ENCODE peak calls at places on chromosomes 4 and X, in four cellular contexts. Z is PC-3, O is IMR-90, Y is K562. C is an unnamed sample.

GRCh38 chr4:56465599-56466295 is 1.7 kb upstream of the SRP72 start:
- DNase-seq in O (peak), Y (peak), Z (peak), C (no peak)

GRCh38 chrX:48631376-48632090 is 34.2 kb downstream of the WDR13 start:
- DNase-seq in O (peak), Z (peak), Y (peak), C (peak)

GRCh38 chrX:52988985-52989917 is 30.9 kb upstream of the FAM156A start:
- DNase-seq in Z (peak), O (no peak), Y (no peak), C (peak)

GRCh38 chrX:145630806-145631435 is 186.7 kb upstream of the SLITRK2 start:
- DNase-seq in O (no peak), Y (no peak), Z (no peak), C (no peak)

GRCh38 chr4:100391913-100392312 is 125.9 kb downstream of the EMCN start:
- DNase-seq in O (peak), Y (no peak), Z (peak), C (peak)

GRCh38 chr4:8010618-8011017 is 71.0 kb upstream of the AFAP1 start:
- DNase-seq in O (peak), Y (no peak), Z (no peak), C (peak)

GRCh38 chrX:87299563-87300160 is 217.9 kb upstream of the KLHL4 start:
- DNase-seq in O (peak), Z (peak), Y (peak), C (peak)

GRCh38 chr4:84634961-84635360 is 52.0 kb downstream of the CDS1 start:
- DNase-seq in O (no peak), Z (peak), Y (no peak), C (no peak)

GRCh38 chr4:36385951-36386561 is 104.6 kb downstream of the DTHD1 start:
- DNase-seq in O (no peak), Z (no peak), Y (no peak), C (no peak)

GRCh38 chrX:151779258-151779657 is 44.7 kb downstream of the CNGA2 start:
- DNase-seq in O (no peak), Y (no peak), Z (no peak), C (no peak)

GRCh38 chrX:154490021-154490413 is 412 bp downstream of the SLC10A3 start:
- DNase-seq in Z (peak), O (peak), Y (peak), C (peak)

GRCh38 chr4:110020139-110020538 is 107.5 kb downstream of the EGF start:
- DNase-seq in Y (no peak), Z (no peak), O (peak), C (peak)

GRCh38 chr4:126251169-126251568 is 936.4 kb downstream of the FAT4 start:
- DNase-seq in O (no peak), Z (no peak), Y (no peak), C (no peak)

GRCh38 chr4:161254375-161254774 is 909.4 kb downstream of the FSTL5 start:
- DNase-seq in O (no peak), Z (peak), Y (no peak), C (no peak)

GRCh38 chr4:41160010-41160789 is 54.1 kb downstream of the APBB2 start:
- DNase-seq in Y (no peak), O (peak), Z (peak), C (peak)

GRCh38 chrX:15451913-15452312 is 41.2 kb downstream of the PIR start:
- DNase-seq in Y (no peak), Z (no peak), O (peak), C (peak)

GRCh38 chr4:145041378-145041777 is 56.6 kb downstream of the ANAPC10 start:
- DNase-seq in Z (no peak), O (no peak), Y (no peak), C (no peak)

GRCh38 chr4:140862182-140862442 is 105.9 kb upstream of the TBC1D9 start:
- DNase-seq in Z (no peak), Y (no peak), O (no peak), C (no peak)

GRCh38 chr4:140865253-140865652 is 109.1 kb upstream of the TBC1D9 start:
- DNase-seq in O (no peak), Z (no peak), Y (no peak), C (no peak)

GRCh38 chr4:140861359-140862181 is 105.4 kb upstream of the TBC1D9 start:
- DNase-seq in Y (peak), O (peak), Z (peak), C (peak)

GRCh38 chr4:140865830-140866229 is 109.6 kb upstream of the TBC1D9 start:
- DNase-seq in O (peak), Z (no peak), Y (no peak), C (no peak)

DNA sequence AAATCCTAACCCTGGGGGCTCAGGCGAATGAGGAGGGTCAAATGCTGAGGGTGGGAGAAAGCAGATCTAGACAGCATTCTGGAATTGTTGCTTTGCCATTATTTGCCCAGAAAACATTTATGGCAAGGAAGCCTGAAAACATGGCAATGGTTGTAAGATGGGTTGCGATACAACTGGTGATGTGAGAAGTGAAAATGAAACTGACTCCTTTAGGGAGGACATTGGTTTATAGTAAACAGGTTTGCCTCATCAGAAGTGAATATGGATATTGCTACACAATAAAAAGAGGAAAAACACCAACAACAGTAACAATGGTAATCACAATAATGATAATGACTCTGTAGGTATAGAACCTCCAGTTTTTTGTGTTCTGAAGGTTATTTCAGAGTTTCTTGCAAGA is 107.0 kb upstream of the TBC1D9 start:
- DNase-seq in O (no peak), Y (no peak), Z (no peak), C (no peak)
- H3K4me3 ChIP-seq in O (no peak), Y (no peak), Z (no peak), C (no peak)

GRCh38 chr4:139085141-139085540 is 69.6 kb downstream of the NOCT start:
- DNase-seq in Z (peak), Y (peak), O (peak), C (peak)
- H3K27ac ChIP-seq in Z (no peak), Y (peak), O (no peak), C (no peak)

DNA sequence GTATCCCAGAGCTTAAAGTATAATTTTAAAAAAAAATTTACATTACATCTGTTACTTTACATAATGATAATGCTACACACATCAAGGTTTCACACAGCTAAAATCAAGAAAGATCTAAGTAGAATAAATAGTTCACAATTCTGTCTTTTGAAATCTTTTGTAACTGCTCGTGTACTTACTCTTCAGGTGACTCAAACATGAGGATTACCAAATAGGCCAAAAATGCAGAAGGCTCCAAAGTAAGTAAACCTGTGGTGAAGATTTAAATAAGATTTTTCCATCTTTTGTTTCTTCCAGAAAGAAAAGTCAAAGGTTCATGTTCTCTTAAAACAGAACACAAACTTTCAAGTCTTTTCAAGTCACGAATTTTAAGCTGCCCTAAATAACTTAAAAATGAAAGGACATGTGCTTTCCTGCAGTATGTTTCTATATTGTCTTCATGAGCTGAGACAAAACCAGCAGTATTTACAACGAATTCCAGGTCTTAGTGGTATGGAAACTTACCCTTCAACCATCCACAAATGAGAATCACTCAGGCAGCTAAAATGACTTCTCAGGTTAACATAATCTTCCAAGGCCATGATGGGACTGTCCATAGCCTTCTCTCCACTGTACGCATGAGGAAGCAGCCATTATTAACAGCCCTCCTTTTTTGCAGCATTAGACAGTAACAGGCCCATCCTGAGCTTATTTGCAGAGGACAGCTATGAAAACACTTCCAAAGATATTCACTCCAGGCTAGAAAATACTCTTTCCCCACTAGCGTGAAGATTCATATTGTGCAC is 172.8 kb upstream of the EDNRA start:
- DNase-seq in O (no peak), Y (no peak), Z (no peak), C (peak)
- H2AFZ ChIP-seq in O (no peak), Y (no peak), Z (no peak), C (no peak)

DNA sequence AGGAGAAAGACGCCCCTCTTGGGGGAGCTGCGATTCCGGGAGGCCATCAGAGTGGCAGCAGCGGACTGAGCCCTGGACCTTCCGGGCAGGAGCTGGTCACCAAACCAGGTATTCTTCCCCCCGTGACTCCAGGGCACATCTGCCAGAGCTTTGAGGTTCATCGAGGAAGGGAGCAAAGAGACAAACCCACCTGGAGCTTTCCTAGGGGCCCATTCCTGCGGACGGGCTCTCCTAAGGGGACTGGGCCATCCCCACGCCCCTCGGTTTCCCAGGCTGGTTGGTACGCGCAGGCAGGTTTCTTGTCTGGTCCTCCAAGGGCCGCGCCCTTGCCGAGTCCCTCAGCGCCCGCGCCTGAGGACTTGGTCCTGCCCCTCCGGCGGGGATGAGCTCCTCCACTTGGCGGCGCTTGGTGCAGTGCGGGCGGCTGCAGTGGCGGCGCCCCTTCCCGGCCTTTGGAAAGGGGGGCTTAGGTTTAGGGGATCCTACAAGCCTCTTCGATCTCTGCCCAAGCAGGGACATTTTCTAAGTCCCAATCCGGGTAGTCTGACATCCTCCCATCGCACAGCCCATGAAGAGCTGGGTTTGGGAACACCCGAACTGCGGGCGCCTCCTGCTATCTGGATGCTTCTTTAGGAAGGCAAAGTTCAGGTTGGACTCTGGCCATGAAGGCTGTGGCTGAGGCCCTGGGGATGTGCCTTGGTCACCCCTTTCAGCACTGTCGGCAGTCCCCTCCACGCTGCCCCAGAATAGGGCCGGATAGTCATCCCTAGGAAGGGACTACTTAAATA is 543 bp downstream of the STBD1 start:
- DNase-seq in O (peak), Z (peak), Y (no peak), C (peak)
- H3K4me3 ChIP-seq in O (peak), Z (peak), Y (peak), C (peak)

GRCh38 chr4:15914291-15914690 is 24.2 kb downstream of the FGFBP1 start:
- DNase-seq in Z (peak), O (peak), Y (no peak), C (peak)

GRCh38 chr4:15912236-15912635 is 26.3 kb downstream of the FGFBP1 start:
- DNase-seq in O (no peak), Y (no peak), Z (peak), C (no peak)

GRCh38 chr4:15912961-15913630 is 25.4 kb downstream of the FGFBP1 start:
- DNase-seq in Y (no peak), Z (no peak), O (peak), C (no peak)

GRCh38 chr4:15914736-15915135 is 23.8 kb downstream of the FGFBP1 start:
- DNase-seq in Y (no peak), Z (no peak), O (no peak), C (no peak)

GRCh38 chr4:15913631-15913970 is 24.9 kb downstream of the FGFBP1 start:
- DNase-seq in Y (no peak), O (peak), Z (peak), C (peak)
- H3K27ac ChIP-seq in Y (no peak), O (no peak), Z (peak), C (no peak)

DNA sequence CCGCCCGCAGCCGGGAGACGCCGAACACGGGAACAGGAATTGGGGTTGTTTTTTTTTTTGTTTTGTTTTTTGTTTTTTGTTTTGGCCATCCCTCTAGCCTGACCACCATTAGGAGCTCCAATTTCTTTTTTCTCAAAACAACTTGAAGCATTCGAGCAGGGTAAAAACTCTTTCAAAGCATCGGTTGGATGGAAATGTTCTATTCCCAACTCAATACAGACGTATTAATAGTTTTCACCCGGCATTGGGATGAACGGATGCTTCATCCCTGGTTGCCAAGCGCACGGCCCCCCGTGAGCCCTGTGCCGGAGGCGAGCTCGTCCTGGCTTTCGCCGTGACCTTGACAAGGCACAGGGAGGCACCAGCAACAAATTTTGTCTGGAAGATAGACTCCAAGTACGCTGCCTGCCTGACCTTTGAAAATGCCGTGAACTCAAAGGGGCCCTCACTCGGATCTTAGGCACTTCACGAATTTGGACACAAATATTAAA is 352 bp upstream of the MAP3K15 start:
- DNase-seq in Y (no peak), Z (peak), O (no peak), C (no peak)
- H2AFZ ChIP-seq in Y (no peak), Z (peak), O (peak), C (no peak)

GRCh38 chr4:24632011-24632410 is 47.7 kb upstream of the DHX15 start:
- DNase-seq in Y (no peak), O (no peak), Z (peak), C (no peak)

GRCh38 chr4:24640433-24640832 is 56.1 kb upstream of the DHX15 start:
- DNase-seq in Y (peak), O (no peak), Z (no peak), C (no peak)

GRCh38 chr4:24642941-24643628 is 58.7 kb upstream of the DHX15 start:
- DNase-seq in Z (peak), Y (no peak), O (peak), C (peak)

GRCh38 chr4:24638396-24638875 is 54.1 kb upstream of the DHX15 start:
- DNase-seq in Y (no peak), Z (no peak), O (no peak), C (no peak)

DNA sequence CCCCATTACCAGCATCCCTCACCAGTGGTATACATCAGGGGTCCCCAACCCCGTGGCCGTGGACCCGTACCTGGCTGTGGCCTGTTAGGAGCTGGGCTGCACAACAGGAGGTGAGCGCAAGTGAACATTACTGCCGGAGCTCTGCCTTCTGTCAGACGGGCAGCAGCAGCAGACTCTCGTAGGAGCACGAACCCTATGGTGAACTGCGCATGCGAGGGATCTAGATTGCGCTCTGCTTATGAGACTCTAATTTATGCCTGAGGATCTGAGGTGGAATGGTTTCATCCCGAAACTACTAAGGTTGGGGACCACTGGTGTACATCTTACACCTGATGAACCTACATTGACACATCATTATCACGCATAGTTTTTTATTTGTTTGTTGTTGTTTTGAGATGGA is 52.8 kb upstream of the DHX15 start:
- DNase-seq in O (no peak), Z (no peak), Y (no peak), C (no peak)
- H3K4me3 ChIP-seq in O (no peak), Z (no peak), Y (no peak), C (no peak)

GRCh38 chr4:15793506-15794363 is 15.6 kb downstream of the CD38 start:
- DNase-seq in O (no peak), Z (no peak), Y (no peak), C (no peak)

GRCh38 chr4:15794432-15794831 is 16.3 kb downstream of the CD38 start:
- DNase-seq in Y (no peak), Z (no peak), O (no peak), C (no peak)

GRCh38 chr4:15794905-15795304 is 16.8 kb downstream of the CD38 start:
- DNase-seq in Y (no peak), Z (no peak), O (no peak), C (peak)

GRCh38 chr4:15797320-15797719 is 19.2 kb downstream of the CD38 start:
- DNase-seq in Y (no peak), Z (peak), O (no peak), C (no peak)

GRCh38 chr4:15799703-15800102 is 21.6 kb downstream of the CD38 start:
- DNase-seq in Z (no peak), O (no peak), Y (no peak), C (no peak)
- H3K27ac ChIP-seq in Z (no peak), O (no peak), Y (no peak), C (no peak)

DNA sequence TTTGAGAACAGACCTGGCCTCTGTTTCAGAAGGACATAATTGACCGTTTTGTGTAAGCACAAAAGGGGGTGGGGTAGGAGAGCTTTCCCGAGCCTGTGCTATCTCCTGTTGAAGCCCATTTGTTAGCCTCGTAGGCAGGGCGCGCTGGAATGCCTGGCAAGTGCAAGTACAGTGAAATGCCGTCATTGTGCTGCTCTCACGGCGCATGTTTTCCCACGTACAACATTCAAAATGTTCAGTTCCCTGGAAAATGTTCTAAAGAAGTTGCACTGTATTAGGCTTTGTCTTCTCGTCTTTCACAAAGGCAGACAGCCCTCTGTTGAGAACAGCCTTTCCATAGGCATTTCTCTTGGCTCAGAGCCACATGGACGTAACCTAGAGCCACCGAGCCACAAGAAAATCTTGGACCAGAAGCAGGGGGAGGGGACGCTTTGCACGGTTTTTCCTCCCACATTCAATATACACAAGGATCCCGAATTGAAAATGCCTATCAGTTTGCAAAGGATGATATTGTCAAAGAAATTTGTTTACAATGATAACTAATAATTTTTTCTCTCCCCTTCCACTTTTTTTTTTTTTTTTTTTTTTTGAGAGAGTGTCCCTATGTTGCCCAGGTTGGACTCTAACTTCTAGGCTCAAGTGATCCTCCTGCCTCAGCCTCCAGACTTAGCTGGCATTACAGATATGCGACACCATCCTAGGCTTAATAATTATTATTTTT is 54.6 kb upstream of the RAPGEF2 start:
- DNase-seq in Z (peak), O (peak), Y (peak), C (peak)
- H2AFZ ChIP-seq in Z (peak), O (peak), Y (peak), C (peak)